ENCODE peak calls at places on chromosomes 1 and 21, in five cellular contexts. Y is GM13977, G is right atrium auricular region, L is testis, R is GM20000. U is an unnamed sample.

GRCh38 chr1:214102907-214103306 is 115.1 kb downstream of the PROX1 start:
- DNase-seq in Y (no peak), G (no peak), L (no peak), R (no peak), U (no peak)

GRCh38 chr1:224880593-224881307 is 48.7 kb upstream of the DNAH14 start:
- DNase-seq in Y (no peak), G (no peak), L (no peak), R (no peak), U (no peak)

GRCh38 chr1:231550448-231550781 is 21.9 kb downstream of the TSNAX start:
- DNase-seq in Y (peak; percentile 33), G (no peak), L (no peak), R (peak; percentile 28), U (peak; percentile 16)

GRCh38 chr1:119783354-119784126 is 14.8 kb upstream of the HMGCS2 start:
- DNase-seq in Y (no peak), G (no peak), L (no peak), R (no peak), U (no peak)

GRCh38 chr1:38917337-38917736 is 24.3 kb downstream of the RHBDL2 start:
- DNase-seq in Y (no peak), G (no peak), L (no peak), R (no peak), U (no peak)

GRCh38 chr1:224703702-224704408 is 87.7 kb downstream of the CNIH3 start:
- DNase-seq in Y (no peak), G (no peak), L (no peak), R (no peak), U (no peak)

GRCh38 chr1:117128323-117129079 is 7.0 kb upstream of the TRIM45 start:
- DNase-seq in Y (peak; percentile 48), G (no peak), L (no peak), R (peak; percentile 47), U (peak; percentile 28)

GRCh38 chr1:232432313-232432712 is 197.6 kb downstream of the SIPA1L2 start:
- DNase-seq in Y (no peak), G (no peak), L (no peak), R (no peak), U (no peak)

GRCh38 chr1:33612877-33613487 is 140.5 kb downstream of the ZSCAN20 start:
- DNase-seq in Y (peak; percentile 72), G (no peak), L (peak; percentile 84), R (peak; percentile 68), U (peak; percentile 67)

GRCh38 chr1:110494522-110495406 is 24.2 kb downstream of the KCNA10 start:
- DNase-seq in Y (no peak), G (no peak), L (no peak), R (no peak), U (no peak)

GRCh38 chr1:92259350-92259749 is 39.4 kb downstream of the GLMN start:
- DNase-seq in Y (no peak), G (no peak), L (no peak), R (no peak), U (no peak)

GRCh38 chr21:42125571-42126544 is 54.7 kb downstream of the UMODL1 start:
- DNase-seq in Y (no peak), G (no peak), L (no peak), R (no peak), U (no peak)

GRCh38 chr1:40240390-40240789 is 7.3 kb upstream of the TMCO2 start:
- DNase-seq in Y (no peak), G (no peak), L (peak; percentile 41), R (no peak), U (no peak)

GRCh38 chr1:78743626-78744025 is 94.0 kb downstream of the IFI44 start:
- DNase-seq in Y (no peak), G (no peak), L (no peak), R (no peak), U (no peak)

GRCh38 chr1:167052389-167052788 is 37.8 kb downstream of the GPA33 start:
- DNase-seq in Y (no peak), G (no peak), L (no peak), R (no peak), U (no peak)

GRCh38 chr1:196651079-196651478 is 764 bp upstream of the CFH start:
- DNase-seq in Y (no peak), G (no peak), L (no peak), R (no peak), U (no peak)

GRCh38 chr1:45854724-45855123 is 51.3 kb downstream of the MAST2 start:
- DNase-seq in Y (no peak), G (no peak), L (no peak), R (no peak), U (no peak)
- TF ChIP-seq CTCF in Y (no peak), G (no peak), L (no peak), R (no peak), U (no peak)

GRCh38 chr1:11564237-11564636 is 85.3 kb downstream of the DISP3 start:
- DNase-seq in Y (no peak), G (no peak), L (no peak), R (no peak), U (no peak)
- TF ChIP-seq CTCF in Y (no peak), G (no peak), L (no peak), R (no peak), U (no peak)

GRCh38 chr1:220813013-220813412 is 26.3 kb downstream of the MTARC1 start:
- DNase-seq in Y (no peak), G (no peak), L (no peak), R (no peak), U (no peak)
- TF ChIP-seq CTCF in Y (peak; percentile 9), G (no peak), L (no peak), R (no peak), U (no peak)

DNA sequence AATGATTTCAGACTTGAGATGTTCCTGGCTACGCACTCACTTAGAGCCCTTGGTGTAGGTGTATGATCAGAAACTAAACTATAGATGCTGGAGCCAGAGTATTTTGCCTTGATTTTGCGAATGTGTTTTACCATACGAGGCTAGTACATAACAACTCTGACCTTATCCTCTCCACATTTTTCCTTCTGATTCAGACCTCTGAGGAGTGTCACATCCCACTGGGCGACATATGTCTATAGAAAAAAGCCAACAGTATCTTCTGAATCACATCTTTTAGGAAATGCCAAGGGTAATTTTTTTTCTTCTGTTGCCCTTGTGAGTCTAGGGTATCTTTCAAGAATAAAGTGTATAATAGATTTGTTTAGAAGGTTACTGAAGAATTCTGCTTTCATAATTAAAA is 49.6 kb downstream of the AK4 start:
- DNase-seq in Y (no peak), G (no peak), L (no peak), R (no peak), U (no peak)
- TF ChIP-seq CTCF in Y (no peak), G (no peak), L (no peak), R (no peak), U (no peak)

U was measured in GM10248.